ENCODE peak calls at places on chromosomes 6 and 20, in seven cellular contexts. N is stomach, T is ovary, Q is sigmoid colon, D is vagina, C is HepG2, Y is tibial nerve. B is an unnamed sample.

GRCh38 chr6:18613511-18613910 is 226.4 kb downstream of the RNF144B start:
- DNase-seq in N (no peak), T (no peak), Q (no peak), D (no peak), C (no peak), Y (no peak), B (no peak)

GRCh38 chr6:92777146-92777740 is 642.1 kb downstream of the EPHA7 start:
- DNase-seq in N (no peak), T (no peak), Q (no peak), D (no peak), C (peak; percentile 12), Y (no peak), B (no peak)

GRCh38 chr6:16964553-16965499 is 137.0 kb upstream of the STMND1 start:
- DNase-seq in N (peak; percentile 78), T (peak; percentile 22), Q (peak; percentile 87), D (no peak), C (peak; percentile 67), Y (peak; percentile 69), B (peak; percentile 61)

GRCh38 chr6:167676666-167677421 is 149.9 kb upstream of the AFDN start:
- DNase-seq in N (no peak), T (no peak), Q (peak; percentile 57), D (no peak), C (peak; percentile 44), Y (no peak), B (no peak)

GRCh38 chr6:47292027-47292426 is 17.7 kb downstream of the TNFRSF21 start:
- DNase-seq in N (no peak), T (no peak), Q (no peak), D (no peak), C (no peak), Y (no peak), B (no peak)

GRCh38 chr6:40794581-40794980 is 207.4 kb upstream of the LRFN2 start:
- DNase-seq in N (no peak), T (no peak), Q (no peak), D (no peak), C (no peak), Y (no peak), B (no peak)

GRCh38 chr6:15622045-15622750 is 40.6 kb downstream of the DTNBP1 start:
- DNase-seq in N (no peak), T (no peak), Q (no peak), D (no peak), C (no peak), Y (no peak), B (no peak)

GRCh38 chr6:139852484-139853140 is 478.2 kb upstream of the CITED2 start:
- DNase-seq in N (no peak), T (no peak), Q (no peak), D (no peak), C (no peak), Y (no peak), B (no peak)

GRCh38 chr20:32672315-32672981 is 1.3 kb downstream of the C20orf203 start:
- DNase-seq in N (no peak), T (no peak), Q (no peak), D (no peak), C (no peak), Y (no peak), B (no peak)

GRCh38 chr6:35415065-35415880 is 36.9 kb upstream of the FANCE start:
- DNase-seq in N (peak; percentile 86), T (peak; percentile 81), Q (peak; percentile 92), D (no peak), C (peak; percentile 99), Y (peak; percentile 61), B (peak; percentile 83)

GRCh38 chr6:22326500-22326899 is 29.7 kb upstream of the PRL start:
- DNase-seq in N (no peak), T (no peak), Q (no peak), D (no peak), C (no peak), Y (no peak), B (no peak)

GRCh38 chr6:44253307-44254101 is 3.8 kb downstream of the SLC35B2 start:
- DNase-seq in N (peak; percentile 66), T (no peak), Q (no peak), D (no peak), C (peak; percentile 70), Y (no peak), B (no peak)

DNA sequence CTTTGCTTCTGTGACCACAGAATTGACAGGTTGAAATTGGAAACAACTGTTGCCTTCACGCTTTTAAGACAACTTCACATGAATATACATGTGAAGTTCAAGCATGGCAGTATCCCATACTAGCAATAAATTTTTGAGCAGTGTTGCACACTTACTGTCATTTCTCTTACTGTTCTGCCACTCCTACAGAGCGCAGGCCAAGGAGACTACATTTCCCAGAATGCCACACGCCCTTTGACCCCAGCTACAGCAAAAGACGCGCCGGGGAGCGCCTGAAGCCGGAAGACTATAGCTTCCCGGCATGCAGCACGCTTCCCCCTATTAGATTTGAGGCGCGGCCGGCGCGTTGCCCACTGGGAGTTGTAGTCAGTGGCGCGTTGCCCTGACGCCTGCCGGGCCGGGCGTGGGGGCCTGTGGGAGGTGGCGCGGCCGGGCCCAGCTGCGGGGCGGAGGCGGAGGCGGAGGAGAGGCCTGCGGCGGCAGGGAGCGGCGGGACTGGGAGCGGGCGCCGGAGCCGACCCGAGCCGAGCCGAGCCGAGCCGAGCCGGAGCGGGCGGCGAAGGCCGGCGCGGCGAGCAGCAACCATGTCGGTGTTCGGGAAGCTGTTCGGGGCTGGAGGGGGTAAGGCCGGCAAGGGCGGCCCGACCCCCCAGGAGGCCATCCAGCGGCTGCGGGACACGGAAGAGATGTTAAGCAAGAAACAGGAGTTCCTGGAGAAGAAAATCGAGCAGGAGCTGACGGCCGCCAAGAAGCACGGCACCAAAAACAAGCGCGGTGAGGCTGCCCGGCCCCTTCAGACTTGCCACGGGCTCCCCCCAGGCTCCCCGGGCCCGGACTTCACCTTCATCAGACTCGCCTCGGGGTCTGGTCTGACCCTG is at the start of gene CHMP4B:
- DNase-seq in N (peak; percentile 100), T (peak; percentile 99), Q (peak; percentile 100), D (peak; percentile 99), C (peak; percentile 99), Y (peak; percentile 99), B (peak; percentile 99)
- TF ChIP-seq POLR2A in N (no peak), T (peak; percentile 86), Q (peak; percentile 49), D (peak; percentile 94), C (peak; percentile 74), Y (peak; percentile 94), B (peak; percentile 11)

GRCh38 chr6:116971959-116972358 is 94.9 kb downstream of the RFX6 start:
- DNase-seq in N (no peak), T (no peak), Q (no peak), D (no peak), C (peak; percentile 68), Y (no peak), B (no peak)

GRCh38 chr6:116966675-116967576 is 89.9 kb downstream of the RFX6 start:
- DNase-seq in N (no peak), T (no peak), Q (no peak), D (no peak), C (no peak), Y (no peak), B (no peak)

GRCh38 chr6:116974526-116974925 is 97.5 kb downstream of the RFX6 start:
- DNase-seq in N (no peak), T (no peak), Q (no peak), D (no peak), C (no peak), Y (no peak), B (no peak)

GRCh38 chr6:116973992-116974391 is 97.0 kb downstream of the RFX6 start:
- DNase-seq in N (no peak), T (no peak), Q (no peak), D (no peak), C (no peak), Y (no peak), B (no peak)

GRCh38 chr6:116969211-116969863 is 92.3 kb downstream of the RFX6 start:
- DNase-seq in N (peak; percentile 26), T (no peak), Q (no peak), D (no peak), C (peak; percentile 64), Y (no peak), B (no peak)
- TF ChIP-seq CTCF in N (peak; percentile 12), T (no peak), Q (peak; percentile 50), D (peak; percentile 37), C (peak; percentile 84), Y (peak; percentile 51), B (peak; percentile 41)

GRCh38 chr20:23048283-23049200 is 930 bp downstream of the THBD start:
- DNase-seq in N (peak; percentile 79), T (no peak), Q (peak; percentile 75), D (no peak), C (no peak), Y (peak; percentile 38), B (peak; percentile 65)
- H3K4me3 ChIP-seq in N (peak overlapping the region; percentile 66), T (peak overlapping the region; percentile 36), Q (peak overlapping the region; percentile 32), D (peak overlapping the region; percentile 49), C (no peak overlapping the region), Y (peak overlapping the region; percentile 41), B (peak overlapping the region; percentile 63)

GRCh38 chr6:31528821-31529328 is at the start of gene MCCD1:
- DNase-seq in N (no peak), T (no peak), Q (no peak), D (no peak), C (no peak), Y (no peak), B (no peak)
- TF ChIP-seq POLR2A in N (no peak), T (no peak), Q (no peak), D (no peak), C (peak; percentile 35), Y (no peak), B (no peak)

DNA sequence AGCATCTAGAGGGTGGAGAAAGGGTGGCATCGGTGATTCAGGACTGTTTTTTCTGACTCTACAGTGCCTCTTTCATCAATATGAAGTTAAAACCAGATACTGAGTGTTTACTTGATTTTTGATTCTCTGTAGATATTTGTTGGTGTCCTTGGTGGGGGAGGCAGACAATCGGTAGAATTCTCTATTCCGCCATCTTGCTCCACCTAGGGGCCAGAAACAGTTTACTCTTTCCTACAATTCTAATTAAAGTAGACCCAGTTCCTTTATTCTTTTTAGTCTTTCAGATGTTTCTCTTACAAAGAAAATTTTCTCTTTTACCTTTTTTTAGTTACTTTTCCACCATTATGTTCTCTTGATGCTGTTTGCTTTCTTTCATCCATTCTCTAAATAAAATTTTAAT is 162.1 kb upstream of the RAB32 start:
- DNase-seq in N (no peak), T (no peak), Q (no peak), D (no peak), C (no peak), Y (no peak), B (no peak)
- TF ChIP-seq CTCF in N (no peak), T (no peak), Q (no peak), D (no peak), C (no peak), Y (no peak), B (no peak)

GRCh38 chr6:50824505-50824904 is 5.8 kb downstream of the TFAP2B start:
- DNase-seq in N (no peak), T (no peak), Q (no peak), D (no peak), C (no peak), Y (no peak), B (no peak)
- H3K4me3 ChIP-seq in N (no peak overlapping the region), T (no peak overlapping the region), Q (no peak overlapping the region), D (no peak overlapping the region), C (no peak overlapping the region), Y (no peak overlapping the region), B (peak overlapping the region; percentile 63)